ENCODE peak calls at places on chromosomes 2 and 18, in ten cellular contexts. L is occipital lobe; E is T-helper 1 cell; P is stimulated activated CD4-positive, alpha-beta T cell treated with anti-CD3 and anti-CD28 coated beads, Interleukin-12 subunit alpha, Interleukin-12 subunit beta, amount 100 ng/mL, for 4 hours; B is ureter; Z is posterior cingulate gyrus; C is IMR-90; F is substantia nigra; R is A172; D is activated T-cell treated with anti-CD3 and anti-CD28 coated beads for 4 hours. Q is an unnamed sample.
A peak's percentile ranks its signal among the peaks of the same experiment; 100 is the strongest.

GRCh38 chr2:195146761-195147160 is 510.3 kb upstream of the SLC39A10 start:
- DNase-seq in L (no peak), E (no peak), P (no peak), B (no peak), Z (no peak), C (no peak), F (no peak), R (no peak), D (no peak), Q (no peak)

GRCh38 chr2:230951396-230951795 is 26.4 kb upstream of the GPR55 start:
- DNase-seq in L (no peak), E (no peak), P (no peak), B (no peak), Z (no peak), C (no peak), F (no peak), R (no peak), D (no peak), Q (no peak)

GRCh38 chr2:101622633-101623521 is 74.6 kb upstream of the MAP4K4 start:
- DNase-seq in L (no peak), E (no peak), P (no peak), B (no peak), Z (no peak), C (no peak), F (no peak), R (no peak), D (no peak), Q (no peak)

GRCh38 chr2:9983413-9984216 is 32.1 kb downstream of the GRHL1 start:
- DNase-seq in L (no peak), E (no peak), P (no peak), B (no peak), Z (no peak), C (peak; percentile 62), F (no peak), R (no peak), D (no peak), Q (no peak)

GRCh38 chr2:20660506-20660905 is 6.4 kb upstream of the GDF7 start:
- DNase-seq in L (no peak), E (no peak), P (no peak), B (no peak), Z (no peak), C (no peak), F (no peak), R (no peak), D (no peak), Q (no peak)

GRCh38 chr18:21722687-21723086 is 17.9 kb upstream of the MIB1 start:
- DNase-seq in L (no peak), E (no peak), P (no peak), B (no peak), Z (no peak), C (no peak), F (no peak), R (no peak), D (no peak), Q (no peak)

GRCh38 chr18:53799134-53799533 is 425.3 kb downstream of the MBD2 start:
- DNase-seq in L (no peak), E (no peak), P (no peak), B (no peak), Z (no peak), C (no peak), F (no peak), R (peak; percentile 16), D (no peak), Q (no peak)

GRCh38 chr2:225310745-225311144 is 88.8 kb upstream of the NYAP2 start:
- DNase-seq in L (no peak), E (no peak), P (no peak), B (no peak), Z (no peak), C (no peak), F (no peak), R (no peak), D (no peak), Q (no peak)

GRCh38 chr2:73243884-73244570 is 9.9 kb downstream of the CCT7 start:
- DNase-seq in L (no peak), E (no peak), P (no peak), B (no peak), Z (no peak), C (peak; percentile 63), F (no peak), R (peak; percentile 74), D (no peak), Q (no peak)